ENCODE peak calls at places on chromosomes 3 and 15, in eight cellular contexts. B is RKO, Y is NCI-H774, E is C1 segment of cervical spinal cord, Q is tibial nerve, U is progenitor cell of endocrine pancreas, H is glomerular endothelial cell, X is lower lobe of right lung. M is an unnamed sample.

GRCh38 chr3:104764499-104764898 is 602.2 kb upstream of the ALCAM start:
- DNase-seq in Q (no peak), U (no peak), H (no peak), Y (no peak), B (no peak), X (no peak), E (no peak), M (no peak)

GRCh38 chr15:39920510-39921273 is 626 bp upstream of the GPR176 start:
- DNase-seq in Q (peak), U (peak), E (peak), X (peak), Y (peak), H (no peak), B (no peak), M (peak)

GRCh38 chr3:119228290-119229145 is 12.2 kb downstream of the B4GALT4 start:
- DNase-seq in Y (no peak), B (no peak), E (no peak), X (no peak), H (no peak), Q (no peak), U (no peak), M (no peak)

GRCh38 chr3:94173667-94174434 is 111.0 kb downstream of the NSUN3 start:
- DNase-seq in Q (no peak), E (no peak), B (no peak), Y (no peak), U (no peak), H (no peak), X (no peak), M (no peak)

GRCh38 chr15:75112278-75112847 is 89.0 kb downstream of the PPCDC start:
- DNase-seq in X (no peak), U (no peak), H (no peak), Y (no peak), B (no peak), E (no peak), Q (no peak), M (no peak)

GRCh38 chr15:90593469-90594158 is 63.9 kb downstream of the CRTC3 start:
- DNase-seq in Q (no peak), B (no peak), U (no peak), X (no peak), H (no peak), E (no peak), Y (no peak), M (no peak)

GRCh38 chr3:109532257-109533216 is 195.2 kb upstream of the DPPA4 start:
- DNase-seq in Y (no peak), E (no peak), X (no peak), B (peak), Q (peak), H (no peak), U (peak), M (no peak)

GRCh38 chr3:59422312-59422711 is 372.5 kb upstream of the CFAP20DC start:
- DNase-seq in Q (no peak), U (no peak), Y (no peak), X (no peak), B (peak), H (no peak), E (no peak), M (no peak)

GRCh38 chr3:101119535-101119934 is 126.3 kb upstream of the ABI3BP start:
- DNase-seq in X (no peak), U (no peak), Q (no peak), B (no peak), Y (no peak), E (no peak), H (no peak), M (no peak)

GRCh38 chr3:14203521-14204079 is 25.0 kb downstream of the LSM3 start:
- DNase-seq in X (peak), Q (peak), E (no peak), U (peak), Y (peak), H (no peak), B (peak), M (peak)

GRCh38 chr15:68743256-68743655 is 77.4 kb downstream of the ANP32A start:
- DNase-seq in Q (no peak), X (no peak), B (no peak), U (no peak), Y (no peak), H (no peak), E (no peak), M (no peak)

GRCh38 chr3:62376187-62376720 is 2.9 kb upstream of the FEZF2 start:
- DNase-seq in Q (no peak), U (no peak), E (no peak), X (no peak), Y (no peak), H (no peak), B (no peak), M (no peak)

GRCh38 chr3:126152458-126152857 is 27.9 kb downstream of the ALDH1L1 start:
- DNase-seq in B (no peak), U (no peak), Q (no peak), H (no peak), Y (no peak), E (no peak), X (peak), M (no peak)

GRCh38 chr3:65443739-65444447 is 594.8 kb downstream of the MAGI1 start:
- DNase-seq in X (no peak), H (no peak), Q (no peak), E (no peak), U (no peak), Y (no peak), B (no peak), M (no peak)

GRCh38 chr3:55270976-55271375 is 216.1 kb downstream of the WNT5A start:
- DNase-seq in B (no peak), Q (no peak), X (no peak), U (no peak), Y (no peak), H (no peak), E (no peak), M (no peak)

GRCh38 chr15:38864827-38865604 is 300.4 kb upstream of the RASGRP1 start:
- DNase-seq in Q (peak), X (no peak), E (no peak), Y (no peak), B (no peak), U (no peak), H (no peak), M (no peak)

GRCh38 chr15:41648770-41649169 is 11.4 kb upstream of the MGA start:
- DNase-seq in X (no peak), U (no peak), Q (no peak), H (no peak), B (no peak), E (no peak), Y (no peak), M (no peak)

GRCh38 chr15:78361956-78362506 is 21.9 kb downstream of the CRABP1 start:
- DNase-seq in H (no peak), Q (no peak), Y (no peak), B (no peak), E (no peak), U (no peak), X (no peak), M (no peak)

GRCh38 chr15:63277893-63278505 is 594 bp downstream of the APH1B start:
- DNase-seq in E (no peak), X (no peak), Y (no peak), Q (peak), H (no peak), U (no peak), B (no peak), M (no peak)

GRCh38 chr15:78995921-78996780 is 51.3 kb upstream of the CTSH start:
- DNase-seq in Q (no peak), B (no peak), U (no peak), E (no peak), Y (no peak), X (no peak), H (no peak), M (no peak)

GRCh38 chr15:92326236-92326635 is 67.4 kb upstream of the ST8SIA2 start:
- DNase-seq in Q (no peak), B (no peak), Y (no peak), U (no peak), H (no peak), E (no peak), X (no peak), M (no peak)

GRCh38 chr3:194686816-194687637 is 1.3 kb downstream of the FAM43A start:
- DNase-seq in Y (peak), Q (peak), H (no peak), E (no peak), B (no peak), X (peak), U (peak), M (no peak)

M was measured in pulmonary artery endothelial cell.